ENCODE peak calls at places on chromosomes 16 and 17, in four cellular contexts. B is HEK293T, H is HepG2, S is K562. D is an unnamed sample.

GRCh38 chr17:32992360-32993033 is 850 bp downstream of the SPACA3 start:
- DNase-seq in B (no peak), H (no peak), S (peak), D (no peak)

GRCh38 chr16:49280022-49280741 is 1.5 kb downstream of the CBLN1 start:
- DNase-seq in B (no peak), H (no peak), S (peak), D (peak)

GRCh38 chr17:80421381-80422090 is 6.6 kb downstream of the ENDOV start:
- DNase-seq in B (no peak), H (no peak), S (no peak), D (no peak)

GRCh38 chr16:49513040-49513439 is 139.4 kb downstream of the C16orf78 start:
- DNase-seq in B (peak), H (no peak), S (peak), D (peak)

GRCh38 chr17:73118876-73119485 is 26.5 kb upstream of the SLC39A11 start:
- DNase-seq in B (no peak), H (no peak), S (no peak), D (no peak)

GRCh38 chr17:47955497-47956461 is 1.9 kb downstream of the PRR15L start:
- DNase-seq in B (no peak), H (no peak), S (no peak), D (no peak)

GRCh38 chr17:49468827-49469385 is 26.2 kb upstream of the NGFR start:
- DNase-seq in B (no peak), H (no peak), S (no peak), D (no peak)

GRCh38 chr17:29566473-29567361 is at the start of gene ABHD15:
- DNase-seq in B (peak), H (peak), S (no peak), D (peak)

GRCh38 chr16:66026931-66027330 is 339.6 kb upstream of the CDH5 start:
- DNase-seq in B (no peak), H (no peak), S (no peak), D (no peak)

GRCh38 chr16:66028505-66029216 is 337.8 kb upstream of the CDH5 start:
- DNase-seq in B (no peak), H (no peak), S (no peak), D (no peak)

GRCh38 chr16:66030036-66030435 is 336.5 kb upstream of the CDH5 start:
- DNase-seq in B (no peak), H (no peak), S (no peak), D (no peak)

GRCh38 chr16:66025751-66026150 is 340.7 kb upstream of the CDH5 start:
- DNase-seq in B (no peak), H (no peak), S (no peak), D (no peak)

DNA sequence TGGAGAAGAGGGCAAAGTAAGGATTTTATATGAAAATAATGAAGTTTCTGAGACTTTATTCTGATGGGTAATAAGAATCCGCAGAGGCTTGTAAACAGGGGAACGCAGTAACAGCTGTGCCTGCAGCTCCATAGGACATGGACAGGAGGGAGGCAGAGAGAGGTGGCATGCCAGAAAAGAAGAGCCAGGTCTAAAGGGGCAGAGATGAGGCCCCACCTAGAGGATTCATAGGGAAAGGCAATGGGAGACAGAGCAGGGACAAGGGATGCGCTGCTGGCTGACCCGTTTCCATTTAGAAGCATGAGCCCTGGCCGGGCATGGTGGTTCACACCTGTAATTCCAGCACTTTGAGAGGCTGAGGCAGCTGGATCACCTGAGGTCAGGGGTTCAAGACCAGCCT is 340.3 kb upstream of the CDH5 start:
- DNase-seq in B (peak), H (no peak), S (peak), D (peak)
- TF ChIP-seq ELF4 in B (no peak), H (no peak), S (no peak), D (no peak)

GRCh38 chr16:57735755-57736418 is at the start of gene KATNB1:
- DNase-seq in B (no peak), H (no peak), S (no peak), D (no peak)
- TF ChIP-seq ELF4 in B (no peak), H (no peak), S (no peak), D (no peak)

GRCh38 chr16:23158114-23158513 is 8.9 kb upstream of the USP31 start:
- DNase-seq in B (no peak), H (no peak), S (no peak), D (no peak)

GRCh38 chr16:23160082-23160481 is 10.8 kb upstream of the USP31 start:
- DNase-seq in B (no peak), H (no peak), S (no peak), D (no peak)

GRCh38 chr16:23164736-23165135 is 15.5 kb upstream of the USP31 start:
- DNase-seq in B (no peak), H (no peak), S (no peak), D (no peak)

GRCh38 chr16:23156946-23157460 is 7.8 kb upstream of the USP31 start:
- DNase-seq in B (no peak), H (no peak), S (no peak), D (no peak)

DNA sequence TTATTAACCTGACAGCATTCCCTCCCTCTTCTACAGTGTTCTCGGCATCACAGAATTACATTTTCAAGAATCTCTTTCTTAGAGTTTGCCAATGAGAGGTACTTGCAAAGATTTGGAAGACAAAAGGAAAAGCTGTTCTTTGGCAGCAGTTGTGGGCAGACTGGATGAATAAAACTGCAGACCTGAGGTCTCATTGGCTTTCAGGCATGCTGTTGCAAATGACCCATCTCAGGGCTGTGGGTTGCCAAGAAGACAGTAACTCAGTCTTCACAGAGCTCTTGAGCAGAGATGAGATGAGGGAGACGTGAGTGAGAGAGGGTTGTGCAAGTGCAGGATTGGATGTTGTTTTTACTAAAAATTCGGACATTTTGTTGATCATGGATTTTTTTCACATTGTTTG is 11.3 kb upstream of the USP31 start:
- DNase-seq in B (no peak), H (no peak), S (no peak), D (no peak)
- TF ChIP-seq ELF4 in B (no peak), H (no peak), S (no peak), D (no peak)

DNA sequence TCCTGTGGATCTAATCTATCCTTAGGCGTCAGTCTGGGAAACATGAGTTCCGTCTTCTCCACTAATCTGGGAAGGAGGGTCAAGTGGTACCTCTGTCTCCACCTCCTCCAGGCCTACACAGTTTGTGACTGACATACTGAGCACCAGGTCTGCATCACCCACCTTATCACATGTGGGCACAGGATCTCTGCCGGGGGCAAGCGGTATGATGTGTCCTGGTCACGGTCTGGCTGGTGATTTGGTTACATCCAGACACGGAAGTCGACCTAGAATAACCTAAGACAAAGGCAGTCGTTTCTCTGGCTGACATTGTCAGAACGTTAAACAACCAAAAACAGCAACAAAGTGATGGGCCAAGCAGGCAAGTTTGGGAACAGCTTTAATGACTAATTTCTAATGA is 82.5 kb upstream of the HSBP1 start:
- DNase-seq in B (no peak), H (no peak), S (no peak), D (no peak)
- TF ChIP-seq ELF4 in B (no peak), H (no peak), S (no peak), D (no peak)

GRCh38 chr16:35370617-35371016 is 1911.2 kb downstream of the TP53TG3F start:
- DNase-seq in B (no peak), H (no peak), S (no peak), D (no peak)
- TF ChIP-seq ELF4 in B (no peak), H (no peak), S (no peak), D (no peak)

DNA sequence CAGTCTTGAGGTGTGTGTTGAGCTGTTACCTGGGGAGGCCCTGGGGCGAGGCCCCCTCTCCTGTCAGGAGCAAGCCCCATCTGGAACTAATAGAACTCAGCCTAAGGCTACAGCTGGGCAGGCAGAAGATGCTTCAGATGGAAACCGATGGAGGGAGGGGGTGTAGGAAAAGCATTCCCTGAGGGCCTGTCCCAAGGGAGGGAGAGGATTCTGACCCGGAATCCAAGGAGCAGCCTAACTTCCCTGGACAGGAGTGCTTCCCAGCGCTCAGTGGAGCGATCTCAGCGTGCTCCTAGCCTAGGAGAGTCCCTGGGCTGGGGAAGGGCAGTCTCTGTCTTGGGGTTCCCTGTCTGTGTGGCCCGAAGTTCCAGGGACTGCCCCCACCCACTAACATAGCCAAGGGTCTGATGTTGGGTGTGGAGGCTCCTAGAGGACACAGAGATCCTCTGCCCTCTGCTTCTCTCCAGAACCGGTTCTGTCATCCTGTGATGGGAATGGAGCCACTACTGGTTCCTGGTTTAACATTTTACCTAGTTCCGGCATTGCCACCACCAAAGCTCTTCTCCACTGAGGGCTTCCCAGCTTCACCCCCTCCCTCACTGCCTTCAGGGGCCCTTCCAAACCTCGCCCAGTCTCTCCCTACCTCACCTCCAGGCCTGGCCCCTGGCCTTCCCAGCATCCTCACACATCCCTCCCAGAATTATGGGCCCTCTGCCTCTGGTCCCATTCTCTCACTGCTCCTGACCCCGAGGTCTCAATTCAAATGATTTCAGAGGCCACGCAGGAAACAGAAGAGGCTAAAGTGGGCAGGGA is 58.7 kb downstream of the RTN4RL1 start:
- DNase-seq in B (no peak), H (no peak), S (no peak), D (no peak)
- TF ChIP-seq ELF4 in B (no peak), H (no peak), S (no peak), D (no peak)

DNA sequence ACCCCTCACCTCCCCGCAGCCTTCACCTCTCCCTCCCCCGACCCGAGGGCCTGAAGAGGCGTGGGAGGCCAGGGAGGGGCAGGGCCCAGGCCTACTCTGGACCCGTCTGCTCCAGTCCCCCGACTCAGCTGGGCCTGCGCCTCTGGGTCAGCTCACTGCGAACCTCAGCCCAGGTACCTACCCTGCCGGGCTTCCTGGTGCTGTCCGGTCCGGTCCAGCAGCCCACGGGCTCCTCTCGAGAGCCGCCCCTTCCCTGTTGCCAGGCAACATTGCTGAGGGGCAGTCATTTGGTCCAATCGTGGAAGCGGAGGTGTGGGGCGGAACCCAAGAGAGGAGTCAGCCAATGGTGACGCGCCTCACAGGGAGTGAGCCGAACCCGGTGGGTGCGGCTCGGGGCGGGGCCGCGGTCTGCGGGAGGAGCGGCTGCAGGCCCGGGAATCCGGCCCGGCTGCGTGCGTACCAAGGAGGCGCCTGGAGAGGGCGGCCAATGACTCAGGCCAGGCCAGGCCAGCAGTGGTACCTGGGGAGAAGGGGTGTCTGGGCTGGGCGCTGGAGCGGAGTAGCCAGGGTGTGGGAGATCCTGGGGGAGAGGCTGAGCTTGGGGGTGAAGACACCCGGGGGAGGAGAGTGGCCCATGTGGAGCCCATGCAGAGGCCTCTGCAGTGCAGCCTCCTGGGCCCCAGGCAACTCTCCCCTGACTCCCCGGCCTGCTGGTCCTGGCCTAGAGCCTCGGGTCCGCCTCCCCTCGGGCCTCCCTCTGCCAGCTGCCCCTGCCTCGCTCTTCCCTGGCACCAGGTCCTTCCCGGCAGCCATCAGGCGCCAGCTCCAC is at the start of gene MEAK7:
- DNase-seq in B (peak), H (peak), S (peak), D (peak)
- TF ChIP-seq ELF4 in B (no peak), H (no peak), S (no peak), D (no peak)

DNA sequence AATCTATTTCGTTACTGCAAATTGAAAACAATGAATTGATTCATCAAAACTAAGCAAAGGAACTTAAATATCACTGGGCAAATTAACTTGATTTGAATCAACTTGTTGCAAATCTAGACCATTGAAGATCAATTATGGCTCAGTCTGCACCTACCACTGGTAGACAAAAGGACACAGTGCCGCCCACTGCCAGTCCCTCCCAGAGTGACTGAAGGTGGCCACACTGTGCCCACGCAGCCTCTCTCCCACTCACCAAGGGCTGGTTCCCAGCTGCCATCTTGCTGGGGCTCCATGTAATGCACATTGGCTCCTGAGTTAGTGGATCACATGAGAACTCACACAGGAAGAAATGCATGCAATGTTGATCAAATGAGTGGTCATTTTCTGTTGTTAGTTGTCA is 78.1 kb downstream of the PLXDC1 start:
- DNase-seq in B (no peak), H (no peak), S (no peak), D (no peak)
- TF ChIP-seq ELF4 in B (no peak), H (no peak), S (no peak), D (no peak)

GRCh38 chr16:3912897-3913296 is 32.4 kb upstream of the CREBBP start:
- DNase-seq in B (no peak), H (no peak), S (no peak), D (no peak)
- TF ChIP-seq ELF4 in B (no peak), H (no peak), S (no peak), D (no peak)

D was measured in WTC11.